ENCODE peak calls at places on chromosome 9, in six cellular contexts. One of them, this sample, is unnamed.

GRCh38 chr9:79623799-79624721 is 52.3 kb downstream of the TLE4 start:
- DNase-seq in astrocyte: no peak
- DNase-seq in endothelial cell: peak
- DNase-seq in OCI-LY7: peak
- DNase-seq in body of pancreas: no peak
- DNase-seq in fibroblast of lung: no peak
- DNase-seq in this sample: no peak

GRCh38 chr9:81789751-81790150 is 100.4 kb upstream of the TLE1 start:
- DNase-seq in astrocyte: peak
- DNase-seq in endothelial cell: no peak
- DNase-seq in OCI-LY7: no peak
- DNase-seq in body of pancreas: no peak
- DNase-seq in fibroblast of lung: no peak
- DNase-seq in this sample: no peak

GRCh38 chr9:27679338-27679737 is 106.1 kb upstream of the C9orf72 start:
- DNase-seq in astrocyte: no peak
- DNase-seq in endothelial cell: no peak
- DNase-seq in OCI-LY7: no peak
- DNase-seq in body of pancreas: no peak
- DNase-seq in fibroblast of lung: no peak
- DNase-seq in this sample: no peak

GRCh38 chr9:111853450-111853827 is 43.2 kb upstream of the UGCG start:
- DNase-seq in astrocyte: no peak
- DNase-seq in endothelial cell: no peak
- DNase-seq in OCI-LY7: no peak
- DNase-seq in body of pancreas: no peak
- DNase-seq in fibroblast of lung: no peak
- DNase-seq in this sample: no peak

GRCh38 chr9:36866840-36867239 is 167.2 kb downstream of the PAX5 start:
- DNase-seq in astrocyte: no peak
- DNase-seq in endothelial cell: no peak
- DNase-seq in OCI-LY7: no peak
- DNase-seq in body of pancreas: no peak
- DNase-seq in fibroblast of lung: no peak
- DNase-seq in this sample: no peak

GRCh38 chr9:15104826-15105420 is 194.7 kb upstream of the FREM1 start:
- DNase-seq in astrocyte: peak
- DNase-seq in endothelial cell: peak
- DNase-seq in OCI-LY7: peak
- DNase-seq in body of pancreas: no peak
- DNase-seq in fibroblast of lung: peak
- DNase-seq in this sample: no peak

GRCh38 chr9:78791779-78792178 is 494.9 kb downstream of the PSAT1 start:
- DNase-seq in astrocyte: no peak
- DNase-seq in endothelial cell: no peak
- DNase-seq in OCI-LY7: no peak
- DNase-seq in body of pancreas: no peak
- DNase-seq in fibroblast of lung: peak
- DNase-seq in this sample: no peak

GRCh38 chr9:70639853-70640814 is 225.7 kb upstream of the KLF9 start:
- DNase-seq in astrocyte: peak
- DNase-seq in endothelial cell: peak
- DNase-seq in OCI-LY7: peak
- DNase-seq in body of pancreas: no peak
- DNase-seq in fibroblast of lung: peak
- DNase-seq in this sample: no peak

GRCh38 chr9:32550046-32550608 is 2.0 kb upstream of the SMIM27 start:
- DNase-seq in astrocyte: peak
- DNase-seq in endothelial cell: no peak
- DNase-seq in OCI-LY7: peak
- DNase-seq in body of pancreas: no peak
- DNase-seq in fibroblast of lung: peak
- DNase-seq in this sample: no peak

GRCh38 chr9:131333771-131334567 is 44.4 kb downstream of the PLPP7 start:
- DNase-seq in astrocyte: no peak
- DNase-seq in endothelial cell: no peak
- DNase-seq in OCI-LY7: no peak
- DNase-seq in body of pancreas: no peak
- DNase-seq in fibroblast of lung: no peak
- DNase-seq in this sample: no peak

GRCh38 chr9:89555426-89556375 is 49.1 kb upstream of the GADD45G start:
- DNase-seq in astrocyte: no peak
- DNase-seq in endothelial cell: no peak
- DNase-seq in OCI-LY7: peak
- DNase-seq in body of pancreas: no peak
- DNase-seq in fibroblast of lung: no peak
- DNase-seq in this sample: no peak

GRCh38 chr9:36136277-36136893 is at the start of gene GLIPR2:
- DNase-seq in astrocyte: no peak
- DNase-seq in endothelial cell: peak
- DNase-seq in OCI-LY7: no peak
- DNase-seq in body of pancreas: peak
- DNase-seq in fibroblast of lung: peak
- DNase-seq in this sample: peak

GRCh38 chr9:129554649-129555048 is 66.3 kb downstream of the C9orf50 start:
- DNase-seq in astrocyte: no peak
- DNase-seq in endothelial cell: no peak
- DNase-seq in OCI-LY7: no peak
- DNase-seq in body of pancreas: no peak
- DNase-seq in fibroblast of lung: peak
- DNase-seq in this sample: no peak

GRCh38 chr9:95815153-95815552 is 60.3 kb upstream of the ERCC6L2 start:
- DNase-seq in astrocyte: peak
- DNase-seq in endothelial cell: no peak
- DNase-seq in OCI-LY7: no peak
- DNase-seq in body of pancreas: no peak
- DNase-seq in fibroblast of lung: peak
- DNase-seq in this sample: no peak

GRCh38 chr9:137664676-137665075 is 45.9 kb downstream of the EHMT1 start:
- DNase-seq in astrocyte: no peak
- DNase-seq in endothelial cell: no peak
- DNase-seq in OCI-LY7: peak
- DNase-seq in body of pancreas: no peak
- DNase-seq in fibroblast of lung: peak
- DNase-seq in this sample: no peak

GRCh38 chr9:107020040-107020530 is 157.1 kb downstream of the ZNF462 start:
- DNase-seq in astrocyte: peak
- DNase-seq in endothelial cell: no peak
- DNase-seq in OCI-LY7: peak
- DNase-seq in body of pancreas: no peak
- DNase-seq in fibroblast of lung: peak
- DNase-seq in this sample: no peak

GRCh38 chr9:124258765-124259272 is 1.1 kb downstream of the NEK6 start:
- DNase-seq in astrocyte: no peak
- DNase-seq in endothelial cell: peak
- DNase-seq in OCI-LY7: no peak
- DNase-seq in body of pancreas: no peak
- DNase-seq in fibroblast of lung: peak
- DNase-seq in this sample: no peak

GRCh38 chr9:136944094-136944518 is 432 bp downstream of the FBXW5 start:
- DNase-seq in astrocyte: peak
- DNase-seq in endothelial cell: no peak
- DNase-seq in OCI-LY7: no peak
- DNase-seq in body of pancreas: no peak
- DNase-seq in fibroblast of lung: peak
- DNase-seq in this sample: peak

GRCh38 chr9:123302348-123303214 is 34.2 kb upstream of the STRBP start:
- DNase-seq in astrocyte: no peak
- DNase-seq in endothelial cell: no peak
- DNase-seq in OCI-LY7: no peak
- DNase-seq in body of pancreas: no peak
- DNase-seq in fibroblast of lung: no peak
- DNase-seq in this sample: no peak

GRCh38 chr9:17614246-17614645 is 35.4 kb downstream of the SH3GL2 start:
- DNase-seq in astrocyte: no peak
- DNase-seq in endothelial cell: no peak
- DNase-seq in OCI-LY7: no peak
- DNase-seq in body of pancreas: no peak
- DNase-seq in fibroblast of lung: no peak
- DNase-seq in this sample: no peak

GRCh38 chr9:113255431-113255830 is 19.9 kb downstream of the CDC26 start:
- DNase-seq in astrocyte: no peak
- DNase-seq in endothelial cell: no peak
- DNase-seq in OCI-LY7: no peak
- DNase-seq in body of pancreas: no peak
- DNase-seq in fibroblast of lung: no peak
- DNase-seq in this sample: no peak

GRCh38 chr9:17462869-17463464 is 115.9 kb upstream of the SH3GL2 start:
- DNase-seq in astrocyte: peak
- DNase-seq in endothelial cell: peak
- DNase-seq in OCI-LY7: peak
- DNase-seq in body of pancreas: peak
- DNase-seq in fibroblast of lung: peak
- DNase-seq in this sample: no peak

GRCh38 chr9:123069010-123069481 is 35.6 kb downstream of the GPR21 start:
- DNase-seq in astrocyte: peak
- DNase-seq in endothelial cell: no peak
- DNase-seq in OCI-LY7: no peak
- DNase-seq in body of pancreas: no peak
- DNase-seq in fibroblast of lung: peak
- DNase-seq in this sample: no peak

GRCh38 chr9:132791699-132792240 is 86.3 kb downstream of the AK8 start:
- DNase-seq in astrocyte: no peak
- DNase-seq in endothelial cell: no peak
- DNase-seq in OCI-LY7: no peak
- DNase-seq in body of pancreas: no peak
- DNase-seq in fibroblast of lung: no peak
- DNase-seq in this sample: no peak

GRCh38 chr9:127490831-127491230 is 39.5 kb downstream of the LRSAM1 start:
- DNase-seq in astrocyte: no peak
- DNase-seq in endothelial cell: no peak
- DNase-seq in OCI-LY7: no peak
- DNase-seq in body of pancreas: no peak
- DNase-seq in fibroblast of lung: no peak
- DNase-seq in this sample: no peak

GRCh38 chr9:127493592-127494303 is 42.4 kb downstream of the LRSAM1 start:
- DNase-seq in astrocyte: no peak
- DNase-seq in endothelial cell: no peak
- DNase-seq in OCI-LY7: no peak
- DNase-seq in body of pancreas: no peak
- DNase-seq in fibroblast of lung: no peak
- DNase-seq in this sample: no peak

GRCh38 chr9:127489471-127490115 is 38.3 kb downstream of the LRSAM1 start:
- DNase-seq in astrocyte: no peak
- DNase-seq in endothelial cell: peak
- DNase-seq in OCI-LY7: no peak
- DNase-seq in body of pancreas: no peak
- DNase-seq in fibroblast of lung: no peak
- DNase-seq in this sample: no peak

GRCh38 chr9:127492616-127493015 is 41.3 kb downstream of the LRSAM1 start:
- DNase-seq in astrocyte: no peak
- DNase-seq in endothelial cell: no peak
- DNase-seq in OCI-LY7: no peak
- DNase-seq in body of pancreas: no peak
- DNase-seq in fibroblast of lung: no peak
- DNase-seq in this sample: no peak

GRCh38 chr9:127491516-127491915 is 40.2 kb downstream of the LRSAM1 start:
- DNase-seq in astrocyte: no peak
- DNase-seq in endothelial cell: no peak
- DNase-seq in OCI-LY7: no peak
- DNase-seq in body of pancreas: no peak
- DNase-seq in fibroblast of lung: no peak
- DNase-seq in this sample: no peak
- TF ChIP-seq CTCF in astrocyte: no peak
- TF ChIP-seq CTCF in endothelial cell: no peak
- TF ChIP-seq CTCF in OCI-LY7: no peak
- TF ChIP-seq CTCF in body of pancreas: no peak
- TF ChIP-seq CTCF in fibroblast of lung: no peak
- TF ChIP-seq CTCF in this sample: no peak

GRCh38 chr9:90773593-90773992 is 28.0 kb upstream of the SYK start:
- DNase-seq in astrocyte: no peak
- DNase-seq in endothelial cell: no peak
- DNase-seq in OCI-LY7: peak
- DNase-seq in body of pancreas: no peak
- DNase-seq in fibroblast of lung: no peak
- DNase-seq in this sample: no peak
- TF ChIP-seq CTCF in astrocyte: peak
- TF ChIP-seq CTCF in endothelial cell: peak
- TF ChIP-seq CTCF in OCI-LY7: peak
- TF ChIP-seq CTCF in body of pancreas: peak
- TF ChIP-seq CTCF in fibroblast of lung: no peak
- TF ChIP-seq CTCF in this sample: peak

DNA sequence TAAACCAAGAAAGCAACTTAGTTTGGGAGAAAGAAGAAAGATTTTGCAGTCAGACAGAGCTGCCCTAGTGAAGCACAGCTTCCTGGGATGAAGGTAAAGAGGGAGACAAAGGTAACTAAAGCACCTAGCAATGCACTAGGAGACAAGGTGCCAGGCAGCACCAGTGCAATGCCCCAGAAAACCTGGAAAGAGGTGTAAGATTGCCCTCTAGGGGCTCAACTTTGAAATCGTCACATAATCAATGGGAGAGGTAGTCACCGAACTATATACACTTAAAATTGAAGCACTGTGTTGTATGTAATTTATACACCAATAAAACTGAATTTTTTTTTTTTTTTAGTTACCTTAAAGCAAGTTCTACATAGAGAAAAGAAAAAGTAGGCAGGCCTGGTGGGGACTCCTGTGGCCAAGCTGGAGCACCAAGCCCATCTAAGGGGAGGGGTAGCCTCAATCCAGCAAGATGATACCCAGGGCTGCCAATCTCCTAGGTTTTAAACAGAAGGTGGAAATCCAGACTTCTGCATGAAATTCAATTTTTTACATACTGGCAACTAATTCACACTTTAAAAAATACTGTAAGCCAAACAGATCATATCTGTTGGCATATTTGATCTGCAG is 48.2 kb downstream of the CDK5RAP2 start:
- DNase-seq in astrocyte: no peak
- DNase-seq in endothelial cell: peak
- DNase-seq in OCI-LY7: peak
- DNase-seq in body of pancreas: no peak
- DNase-seq in fibroblast of lung: peak
- DNase-seq in this sample: no peak
- TF ChIP-seq CTCF in astrocyte: peak
- TF ChIP-seq CTCF in endothelial cell: no peak
- TF ChIP-seq CTCF in OCI-LY7: peak
- TF ChIP-seq CTCF in body of pancreas: peak
- TF ChIP-seq CTCF in fibroblast of lung: peak
- TF ChIP-seq CTCF in this sample: peak

DNA sequence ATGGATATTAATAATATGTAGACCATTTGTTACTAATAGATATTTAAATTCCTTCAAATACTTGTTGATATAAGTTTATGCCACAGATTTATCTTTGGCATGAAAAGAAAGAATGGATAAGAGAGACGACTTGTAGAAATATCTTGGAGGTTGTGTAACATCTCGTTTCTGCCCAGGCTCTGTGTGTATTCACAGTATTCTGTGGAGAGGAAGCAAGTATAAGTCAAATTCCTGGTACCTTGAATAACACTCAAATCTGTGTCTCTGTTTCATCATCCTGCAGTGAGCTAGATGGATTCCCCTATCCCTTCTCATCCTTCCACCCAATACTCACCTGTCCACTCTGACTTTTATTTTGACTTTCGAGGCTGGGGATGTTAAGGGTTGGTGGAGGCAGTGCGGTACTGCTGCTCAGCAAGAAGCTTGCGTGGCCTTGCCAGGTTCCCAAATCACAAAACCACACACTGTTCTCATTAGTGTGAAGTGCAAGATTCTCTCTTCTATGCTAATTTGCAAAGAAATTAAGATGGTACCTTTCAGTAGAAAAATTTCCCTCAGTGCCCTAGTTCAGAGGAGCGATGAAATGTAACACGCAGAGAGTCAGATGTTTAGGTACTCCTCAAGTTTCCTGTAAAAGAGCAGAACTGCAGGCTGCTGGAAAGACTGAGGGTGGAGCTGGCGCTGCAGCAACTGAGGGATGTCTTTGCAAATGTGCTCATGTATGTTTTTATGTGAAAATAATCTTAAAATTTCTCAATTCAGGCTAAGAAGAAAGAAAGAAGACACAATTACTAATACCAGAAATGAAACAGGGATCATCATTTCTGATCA is 42.6 kb upstream of the ANKRD18A start:
- DNase-seq in astrocyte: no peak
- DNase-seq in endothelial cell: no peak
- DNase-seq in OCI-LY7: no peak
- DNase-seq in body of pancreas: no peak
- DNase-seq in fibroblast of lung: peak
- DNase-seq in this sample: no peak
- TF ChIP-seq CTCF in astrocyte: peak
- TF ChIP-seq CTCF in endothelial cell: no peak
- TF ChIP-seq CTCF in OCI-LY7: no peak
- TF ChIP-seq CTCF in body of pancreas: no peak
- TF ChIP-seq CTCF in fibroblast of lung: no peak
- TF ChIP-seq CTCF in this sample: peak